ENCODE peak calls at places on chromosomes 4 and X, in four cellular contexts. M, H, G and Y are unnamed samples.

GRCh38 chr4:40335508-40335860 is 351 bp downstream of the CHRNA9 start:
- DNase-seq in H (no peak), G (no peak), M (peak; percentile 43), Y (no peak)

GRCh38 chr4:114358901-114359300 is 239.7 kb upstream of the UGT8 start:
- DNase-seq in H (no peak), G (no peak), M (no peak), Y (no peak)

GRCh38 chrX:15849555-15849954 is 5.1 kb downstream of the AP1S2 start:
- DNase-seq in G (peak; percentile 9), H (no peak), M (no peak), Y (no peak)

GRCh38 chr4:90825849-90826248 is 698.7 kb downstream of the CCSER1 start:
- DNase-seq in G (no peak), H (no peak), M (no peak), Y (no peak)

GRCh38 chr4:6555519-6555918 is 19.5 kb upstream of the MAN2B2 start:
- DNase-seq in H (no peak), M (no peak), G (no peak), Y (no peak)

GRCh38 chr4:17165256-17165655 is 266.8 kb upstream of the LDB2 start:
- DNase-seq in M (no peak), G (no peak), H (no peak), Y (no peak)

GRCh38 chrX:107684956-107685385 is 56.7 kb downstream of the PRPS1 start:
- DNase-seq in G (peak; percentile 75), H (no peak), M (peak; percentile 39), Y (no peak)

GRCh38 chr4:15956179-15956850 is 6.7 kb downstream of the FGFBP2 start:
- DNase-seq in M (peak; percentile 77), H (peak; percentile 72), G (peak; percentile 77), Y (no peak)

GRCh38 chr4:23022032-23022431 is 329.3 kb downstream of the GBA3 start:
- DNase-seq in M (peak; percentile 86), G (no peak), H (no peak), Y (no peak)

GRCh38 chrX:12013220-12013619 is 125.1 kb upstream of the FRMPD4 start:
- DNase-seq in H (no peak), G (no peak), M (peak; percentile 62), Y (no peak)

DNA sequence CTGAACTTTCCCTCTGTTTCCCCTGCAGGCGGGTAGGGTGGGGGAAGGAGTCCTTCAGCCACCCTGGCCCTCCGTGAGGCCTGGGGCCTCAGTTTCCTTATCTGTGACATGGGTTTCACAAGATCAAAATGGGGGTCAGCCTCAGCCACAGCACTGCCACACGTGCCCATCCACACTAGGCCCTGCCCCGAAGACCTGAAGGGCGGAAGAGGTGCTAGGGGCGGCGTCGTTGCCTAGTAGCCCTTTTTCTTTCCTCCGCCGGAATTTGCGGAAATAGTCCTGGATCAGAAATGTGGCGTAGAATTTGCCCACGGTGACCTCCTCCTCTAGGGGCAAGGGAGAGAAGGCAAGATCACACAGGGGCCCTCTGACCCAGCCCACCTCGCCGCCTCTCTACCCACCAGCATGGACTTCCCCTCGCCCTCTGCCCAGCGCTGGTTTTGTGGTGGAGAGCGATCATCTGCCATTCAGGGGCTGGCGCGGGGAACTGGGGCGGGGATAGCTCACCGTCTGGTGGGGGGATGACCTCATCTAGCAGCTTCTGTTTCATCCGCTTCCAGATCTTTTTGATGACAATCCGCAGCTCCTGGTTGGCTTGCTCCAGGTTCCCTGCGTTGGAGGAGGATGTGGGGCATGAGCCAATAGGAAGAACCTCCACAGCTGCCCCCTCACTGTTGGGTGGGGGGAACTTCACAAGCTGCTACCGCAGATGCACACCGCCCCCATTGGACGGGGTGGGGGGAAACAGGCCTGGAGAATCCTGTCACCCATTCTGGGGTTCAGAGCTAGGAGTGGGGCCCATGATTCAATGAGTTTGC is 9.7 kb upstream of the SYP start:
- DNase-seq in G (peak; percentile 57), M (no peak), H (no peak), Y (no peak)
- TF ChIP-seq JUN in G (no peak), M (no peak), H (no peak), Y (no peak)

DNA sequence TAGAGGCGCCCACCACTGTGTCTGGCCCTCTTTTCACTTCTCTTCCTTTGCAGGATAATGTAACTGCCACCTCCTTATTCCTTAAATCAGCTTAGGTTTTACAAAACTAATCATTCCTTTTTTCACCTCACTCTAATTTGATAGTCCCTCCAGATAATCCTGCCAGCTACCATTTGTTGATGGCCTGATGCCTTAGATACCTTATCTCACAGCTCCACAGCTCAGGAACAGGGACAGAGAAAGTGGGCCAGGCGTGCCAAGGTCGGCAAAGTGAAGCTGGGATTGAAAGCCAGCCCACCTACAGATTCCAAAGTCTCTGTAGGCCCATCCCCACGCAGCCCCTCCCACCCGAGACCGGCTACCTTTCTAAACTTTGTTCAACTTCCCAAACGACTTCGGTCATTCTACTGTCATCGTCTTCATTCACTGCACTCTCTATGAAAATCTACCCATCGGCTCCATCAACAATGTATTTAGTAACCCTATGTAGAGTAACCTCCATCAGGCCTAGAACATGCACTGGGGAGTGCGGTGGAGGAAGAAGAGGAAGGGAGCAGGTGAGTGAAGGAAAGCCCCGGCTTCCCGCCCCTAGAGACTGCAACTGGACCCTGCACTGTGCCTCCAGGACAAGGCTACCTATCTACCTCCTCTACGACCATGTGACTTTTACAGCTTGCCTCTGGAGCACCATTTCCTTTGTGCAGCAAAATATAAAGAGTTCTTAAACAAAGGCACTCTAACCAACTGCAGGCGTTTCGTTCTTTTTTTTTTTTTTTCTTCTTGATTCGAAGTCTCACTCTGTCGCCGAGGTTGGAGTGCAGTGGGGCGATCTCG is 1.5 kb downstream of the CASP6 start:
- DNase-seq in G (peak; percentile 24), M (no peak), H (peak; percentile 25), Y (peak; percentile 52)
- TF ChIP-seq HDAC2 in G (no peak), M (no peak), H (no peak), Y (no peak)

GRCh38 chrX:56788229-56788628 is 59.2 kb downstream of the NBDY start:
- DNase-seq in H (no peak), M (no peak), G (no peak), Y (no peak)

GRCh38 chrX:56789518-56790070 is 60.6 kb downstream of the NBDY start:
- DNase-seq in M (no peak), G (no peak), H (no peak), Y (no peak)

GRCh38 chrX:56787734-56788152 is 58.7 kb downstream of the NBDY start:
- DNase-seq in G (no peak), M (no peak), H (no peak), Y (no peak)

GRCh38 chrX:56786889-56787733 is 58.1 kb downstream of the NBDY start:
- DNase-seq in M (no peak), G (no peak), H (no peak), Y (no peak)

GRCh38 chrX:56788717-56789122 is 59.7 kb downstream of the NBDY start:
- DNase-seq in H (peak; percentile 18), G (no peak), M (no peak), Y (no peak)
- TF ChIP-seq JUN in H (no peak), G (no peak), M (no peak), Y (no peak)

DNA sequence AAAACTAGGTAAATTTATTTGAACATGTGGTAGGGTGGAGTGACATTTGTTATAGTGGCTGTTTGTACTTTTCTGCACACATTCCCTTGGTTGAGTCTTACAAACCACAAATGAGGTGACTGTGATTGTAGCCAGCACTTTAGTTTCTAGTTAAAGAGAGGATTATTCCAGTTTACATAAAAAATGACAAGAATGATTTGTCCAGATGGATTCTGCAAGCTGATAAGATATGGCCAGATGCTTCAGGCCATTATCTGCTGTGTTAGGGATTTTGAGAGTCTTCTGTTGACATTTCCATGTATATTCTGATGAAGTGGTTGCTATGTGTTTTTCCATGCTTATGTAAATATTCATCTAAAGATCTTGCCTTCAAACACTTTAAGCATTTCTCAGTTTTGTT is 31.0 kb upstream of the PDE5A start:
- DNase-seq in H (peak; percentile 5), G (no peak), M (peak; percentile 32), Y (no peak)
- TF ChIP-seq HDAC2 in H (no peak), G (no peak), M (no peak), Y (no peak)

GRCh38 chrX:22987452-22987851 is 12.3 kb upstream of the DDX53 start:
- DNase-seq in G (no peak), H (no peak), M (no peak), Y (no peak)
- TF ChIP-seq JUN in G (no peak), H (no peak), M (no peak), Y (no peak)

GRCh38 chr4:189162073-189162789 is 778.4 kb upstream of the FRG1 start:
- DNase-seq in G (no peak), M (no peak), H (no peak), Y (no peak)

GRCh38 chr4:189162888-189163287 is 777.8 kb upstream of the FRG1 start:
- DNase-seq in M (no peak), H (no peak), G (no peak), Y (no peak)
- TF ChIP-seq HDAC2 in M (no peak), H (no peak), G (no peak), Y (no peak)

GRCh38 chrX:69015564-69016218 is 149.6 kb downstream of the PJA1 start:
- DNase-seq in M (no peak), G (no peak), H (no peak), Y (peak; percentile 2)
- TF ChIP-seq JUN in M (no peak), G (no peak), H (no peak), Y (no peak)

GRCh38 chr4:2862528-2862927 is 18.9 kb downstream of the ADD1 start:
- DNase-seq in G (peak; percentile 36), M (peak; percentile 4), H (no peak), Y (peak; percentile 43)
- TF ChIP-seq HDAC2 in G (no peak), M (no peak), H (no peak), Y (no peak)